ENCODE peak calls at places on chromosomes 2 and 18, in five cellular contexts. L, I, X, U and N are unnamed samples.
A peak's percentile ranks its signal among the peaks of the same experiment; 100 is the strongest.

GRCh38 chr2:109320195-109320935 is 191.4 kb downstream of the SH3RF3 start:
- DNase-seq in L (no peak), I (no peak), X (no peak), U (no peak), N (no peak)

GRCh38 chr2:240567137-240567871 is 980 bp upstream of the RNPEPL1 start:
- DNase-seq in L (no peak), I (no peak), X (no peak), U (peak; percentile 34), N (no peak)

GRCh38 chr2:37886745-37887144 is 38.3 kb upstream of the RMDN2 start:
- DNase-seq in L (peak; percentile 81), I (no peak), X (no peak), U (no peak), N (peak; percentile 83)

GRCh38 chr18:68484241-68484640 is 230.7 kb downstream of the TMX3 start:
- DNase-seq in L (peak; percentile 55), I (no peak), X (no peak), U (no peak), N (peak; percentile 35)

GRCh38 chr2:173090973-173091660 is 15.5 kb downstream of the MAP3K20 start:
- DNase-seq in L (no peak), I (no peak), X (no peak), U (peak; percentile 66), N (no peak)

GRCh38 chr2:204984421-204984925 is 439.2 kb downstream of the PARD3B start:
- DNase-seq in L (peak; percentile 35), I (no peak), X (no peak), U (no peak), N (no peak)

GRCh38 chr2:210591663-210592062 is 35.3 kb downstream of the CPS1 start:
- DNase-seq in L (no peak), I (no peak), X (no peak), U (no peak), N (no peak)

GRCh38 chr18:26436176-26437031 is 111.9 kb downstream of the KCTD1 start:
- DNase-seq in L (peak; percentile 89), I (no peak), X (no peak), U (no peak), N (peak; percentile 87)

GRCh38 chr2:24009680-24010476 is at the start of gene MFSD2B:
- DNase-seq in L (no peak), I (peak; percentile 69), X (no peak), U (no peak), N (no peak)

GRCh38 chr2:157838442-157839161 is 37.5 kb downstream of the ACVR1 start:
- DNase-seq in L (peak; percentile 90), I (no peak), X (no peak), U (peak; percentile 65), N (peak; percentile 88)

GRCh38 chr2:42791606-42792005 is 777 bp downstream of the HAAO start:
- DNase-seq in L (no peak), I (no peak), X (no peak), U (no peak), N (no peak)

GRCh38 chr2:42794271-42795046 is 2.1 kb upstream of the HAAO start:
- DNase-seq in L (no peak), I (no peak), X (no peak), U (no peak), N (no peak)

GRCh38 chr2:42792087-42792582 is 248 bp downstream of the HAAO start:
- DNase-seq in L (no peak), I (no peak), X (no peak), U (peak; percentile 54), N (no peak)

GRCh38 chr2:42793314-42794270 is 1.2 kb upstream of the HAAO start:
- DNase-seq in L (no peak), I (no peak), X (no peak), U (no peak), N (no peak)

DNA sequence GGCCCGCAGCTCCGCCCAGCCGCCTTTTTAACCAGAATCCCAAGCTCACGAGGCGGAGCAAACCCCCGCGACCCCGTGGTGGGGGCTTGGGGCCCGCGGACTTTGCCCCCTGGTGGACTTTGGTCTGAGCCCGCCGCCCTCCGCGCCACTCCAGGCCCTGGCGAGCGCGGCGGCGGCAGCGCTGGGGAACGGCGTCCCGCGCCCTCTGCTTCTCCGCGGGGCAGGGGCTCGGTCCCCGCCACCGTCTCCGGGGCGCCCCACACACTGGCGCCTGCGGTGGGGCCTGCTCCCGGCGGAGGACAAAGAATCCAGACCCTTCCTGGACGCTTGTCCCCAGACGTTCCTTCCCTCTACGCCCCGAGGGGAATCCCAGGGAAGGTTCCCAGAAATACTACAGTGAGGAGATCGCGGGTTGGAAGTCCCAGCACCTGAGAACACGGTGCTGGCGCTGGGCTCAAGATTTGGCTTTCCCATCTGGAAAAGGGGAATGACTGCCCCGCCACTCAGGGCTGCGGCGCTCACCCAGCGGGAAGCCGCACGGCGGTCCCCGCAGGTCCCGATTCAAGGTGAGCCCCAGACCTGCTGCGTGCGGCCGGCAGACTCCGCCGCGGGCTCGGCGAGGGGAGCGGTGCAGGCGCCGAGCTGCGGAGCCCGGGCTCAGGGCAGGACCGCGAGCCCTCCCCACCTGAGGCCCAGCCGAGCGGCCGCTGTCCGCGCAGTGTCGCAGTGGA is at the start of gene HAAO:
- DNase-seq in L (no peak), I (peak; percentile 88), X (no peak), U (no peak), N (no peak)
- H3K4me3 ChIP-seq in L (no peak within 1 kb of the TSS), I (peak within 1 kb of the TSS; percentile 51), X (no peak within 1 kb of the TSS), U (peak within 1 kb of the TSS; percentile 75), N (peak within 1 kb of the TSS; percentile 35)

GRCh38 chr18:22488554-22488953 is 70.8 kb upstream of the CTAGE1 start:
- DNase-seq in L (no peak), I (no peak), X (no peak), U (peak; percentile 85), N (no peak)
- TF ChIP-seq CTCF in L (no peak), I (no peak), X (no peak), U (no peak), N (no peak)

GRCh38 chr2:215711484-215712034 is 275.7 kb upstream of the FN1 start:
- DNase-seq in L (peak; percentile 78), I (no peak), X (no peak), U (no peak), N (peak; percentile 68)

GRCh38 chr2:215713393-215713792 is 277.5 kb upstream of the FN1 start:
- DNase-seq in L (peak; percentile 90), I (no peak), X (no peak), U (no peak), N (peak; percentile 80)

GRCh38 chr2:215712219-215712849 is 276.5 kb upstream of the FN1 start:
- DNase-seq in L (no peak), I (no peak), X (no peak), U (no peak), N (no peak)

GRCh38 chr2:215716971-215717370 is 281.1 kb upstream of the FN1 start:
- DNase-seq in L (no peak), I (no peak), X (no peak), U (no peak), N (no peak)

GRCh38 chr2:215712850-215713230 is 277.0 kb upstream of the FN1 start:
- DNase-seq in L (peak; percentile 47), I (no peak), X (no peak), U (no peak), N (peak; percentile 48)
- H3K4me3 ChIP-seq in L (no peak overlapping the region), I (no peak overlapping the region), X (no peak overlapping the region), U (no peak overlapping the region), N (no peak overlapping the region)

GRCh38 chr18:38790303-38790702 is 1224.7 kb upstream of the CELF4 start:
- DNase-seq in L (no peak), I (no peak), X (peak; percentile 16), U (no peak), N (no peak)
- TF ChIP-seq CTCF in L (no peak), I (no peak), X (peak; percentile 27), U (no peak), N (no peak)

DNA sequence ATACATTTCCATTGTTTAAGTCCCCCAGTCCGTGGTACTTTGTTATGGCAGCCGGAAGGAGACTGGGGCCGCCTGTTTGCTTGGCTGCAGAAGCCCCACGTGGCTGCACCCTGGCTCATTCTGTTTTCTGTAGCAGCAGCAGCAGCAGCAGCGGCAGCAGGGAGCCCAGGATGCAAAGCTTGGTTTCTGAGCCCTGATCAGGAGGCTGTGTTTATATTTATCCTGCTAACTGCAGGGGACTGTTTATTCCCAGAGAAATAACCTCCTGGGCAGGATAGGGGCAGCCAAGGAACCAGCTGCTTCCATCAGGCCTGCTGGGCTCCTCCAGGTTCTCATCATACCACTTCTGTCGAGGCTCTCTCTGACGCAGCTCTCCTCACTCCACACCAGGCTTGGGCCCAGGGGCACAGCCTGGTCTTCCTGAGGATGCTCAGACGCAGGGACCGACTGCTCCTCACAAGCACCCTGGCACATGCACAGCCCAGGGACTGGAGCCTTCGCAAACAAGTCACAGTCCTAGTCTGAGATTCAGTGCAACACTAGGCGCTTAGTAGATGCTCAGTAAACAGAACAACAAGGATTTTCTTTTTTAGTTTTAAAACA is 139.0 kb downstream of the MSH2 start:
- DNase-seq in L (peak; percentile 18), I (no peak), X (no peak), U (no peak), N (peak; percentile 22)
- H3K4me3 ChIP-seq in L (no peak overlapping the region), I (no peak overlapping the region), X (no peak overlapping the region), U (no peak overlapping the region), N (no peak overlapping the region)

GRCh38 chr18:11859903-11860407 is 8.7 kb downstream of the CHMP1B start:
- DNase-seq in L (peak; percentile 90), I (no peak), X (no peak), U (no peak), N (peak; percentile 85)
- TF ChIP-seq CTCF in L (peak; percentile 19), I (no peak), X (peak; percentile 7), U (no peak), N (peak; percentile 39)